ENCODE peak calls at places on chromosome 18, in six cellular contexts. One of them, this sample, is unnamed.

GRCh38 chr18:33459612-33460011 is 19.1 kb upstream of the CCDC178 start:
- DNase-seq in neuronal stem cell: no peak
- DNase-seq in H9: no peak
- DNase-seq in mesenchymal stem cell: no peak
- DNase-seq in H1: no peak
- DNase-seq in IMR-90: no peak
- DNase-seq in this sample: no peak

GRCh38 chr18:46916551-46917107 is 678 bp downstream of the PIAS2 start:
- DNase-seq in IMR-90: peak
- DNase-seq in mesenchymal stem cell: peak
- DNase-seq in H1: no peak
- DNase-seq in H9: peak
- DNase-seq in neuronal stem cell: peak
- DNase-seq in this sample: peak

GRCh38 chr18:14025306-14025940 is 106.8 kb downstream of the ZNF519 start:
- DNase-seq in H1: peak
- DNase-seq in IMR-90: no peak
- DNase-seq in mesenchymal stem cell: no peak
- DNase-seq in H9: peak
- DNase-seq in neuronal stem cell: no peak
- DNase-seq in this sample: no peak

GRCh38 chr18:29188760-29189159 is 1011.8 kb upstream of the CDH2 start:
- DNase-seq in mesenchymal stem cell: no peak
- DNase-seq in IMR-90: peak
- DNase-seq in H9: no peak
- DNase-seq in neuronal stem cell: no peak
- DNase-seq in H1: no peak
- DNase-seq in this sample: peak

GRCh38 chr18:49648811-49649210 is 87.0 kb downstream of the LIPG start:
- DNase-seq in H1: no peak
- DNase-seq in neuronal stem cell: no peak
- DNase-seq in mesenchymal stem cell: no peak
- DNase-seq in IMR-90: no peak
- DNase-seq in H9: no peak
- DNase-seq in this sample: no peak

GRCh38 chr18:77899972-77900754 is 650.5 kb downstream of the GALR1 start:
- DNase-seq in neuronal stem cell: peak
- DNase-seq in IMR-90: no peak
- DNase-seq in H9: peak
- DNase-seq in H1: no peak
- DNase-seq in mesenchymal stem cell: peak
- DNase-seq in this sample: peak

GRCh38 chr18:77985486-77985885 is 735.8 kb downstream of the GALR1 start:
- DNase-seq in neuronal stem cell: no peak
- DNase-seq in H9: no peak
- DNase-seq in H1: no peak
- DNase-seq in IMR-90: no peak
- DNase-seq in mesenchymal stem cell: no peak
- DNase-seq in this sample: no peak

GRCh38 chr18:21433436-21433835 is 167.1 kb downstream of the ESCO1 start:
- DNase-seq in neuronal stem cell: no peak
- DNase-seq in IMR-90: no peak
- DNase-seq in H9: no peak
- DNase-seq in H1: no peak
- DNase-seq in mesenchymal stem cell: no peak
- DNase-seq in this sample: no peak

GRCh38 chr18:62372156-62372555 is 47.0 kb downstream of the TNFRSF11A start:
- DNase-seq in mesenchymal stem cell: no peak
- DNase-seq in IMR-90: no peak
- DNase-seq in H1: no peak
- DNase-seq in H9: no peak
- DNase-seq in neuronal stem cell: no peak
- DNase-seq in this sample: no peak

GRCh38 chr18:3248670-3249359 is 1.2 kb downstream of the MYL12A start:
- DNase-seq in neuronal stem cell: no peak
- DNase-seq in IMR-90: peak
- DNase-seq in mesenchymal stem cell: peak
- DNase-seq in H9: no peak
- DNase-seq in H1: no peak
- DNase-seq in this sample: no peak

GRCh38 chr18:3245853-3246635 is 1.6 kb upstream of the MYL12A start:
- DNase-seq in neuronal stem cell: peak
- DNase-seq in mesenchymal stem cell: peak
- DNase-seq in IMR-90: peak
- DNase-seq in H9: peak
- DNase-seq in H1: peak
- DNase-seq in this sample: peak

GRCh38 chr18:3248062-3248669 is 565 bp downstream of the MYL12A start:
- DNase-seq in neuronal stem cell: peak
- DNase-seq in IMR-90: peak
- DNase-seq in H1: no peak
- DNase-seq in mesenchymal stem cell: peak
- DNase-seq in H9: no peak
- DNase-seq in this sample: no peak

GRCh38 chr18:3246636-3247242 is 862 bp upstream of the MYL12A start:
- DNase-seq in H1: no peak
- DNase-seq in mesenchymal stem cell: no peak
- DNase-seq in IMR-90: no peak
- DNase-seq in neuronal stem cell: no peak
- DNase-seq in H9: no peak
- DNase-seq in this sample: no peak

DNA sequence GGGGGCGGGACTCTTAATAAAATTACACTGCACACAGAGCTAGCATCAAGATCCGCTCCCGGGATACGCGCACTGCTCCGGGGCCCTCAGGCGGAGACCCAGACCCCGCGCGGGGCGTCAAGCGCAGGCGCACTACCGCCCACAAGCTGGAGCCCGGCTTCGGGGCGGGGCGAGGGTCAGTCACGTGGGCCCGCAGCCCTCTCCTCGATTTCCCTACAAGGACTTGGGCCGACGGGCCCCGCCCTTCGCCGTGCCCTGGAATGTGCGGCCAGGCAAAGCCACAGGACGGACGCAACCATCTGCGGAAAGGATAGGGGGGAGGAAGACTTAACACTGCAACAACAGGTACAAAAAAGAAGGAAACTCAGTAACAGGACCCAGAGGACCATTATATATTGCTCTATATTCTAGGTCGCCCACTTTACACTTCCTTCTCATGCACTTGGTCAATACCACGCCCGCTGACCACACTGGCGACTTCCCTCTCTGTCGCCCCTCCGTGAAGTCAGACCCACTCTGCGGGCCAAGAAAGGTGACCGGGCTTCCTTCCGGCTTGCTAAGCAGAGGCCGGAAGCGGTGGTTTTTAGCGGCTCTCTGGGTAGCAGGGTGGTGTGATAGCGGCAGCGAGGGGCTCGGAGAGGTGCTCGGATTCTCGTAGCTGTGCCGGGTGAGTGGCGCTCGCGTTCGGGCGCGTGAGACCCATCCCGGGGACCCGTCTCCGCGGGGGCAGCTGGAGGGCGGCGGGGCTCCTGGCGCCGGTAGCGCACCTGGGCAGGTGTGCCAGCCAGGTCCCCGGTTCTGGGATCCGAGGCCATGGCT is at the start of gene MYL12A:
- DNase-seq in neuronal stem cell: peak
- DNase-seq in H1: peak
- DNase-seq in IMR-90: peak
- DNase-seq in mesenchymal stem cell: peak
- DNase-seq in H9: peak
- DNase-seq in this sample: peak
- H3K18ac ChIP-seq in neuronal stem cell: peak
- H3K18ac ChIP-seq in H1: peak
- H3K18ac ChIP-seq in IMR-90: peak
- H3K18ac ChIP-seq in mesenchymal stem cell: peak
- H3K18ac ChIP-seq in H9: peak
- H3K18ac ChIP-seq in this sample: peak

GRCh38 chr18:58038063-58038462 is 6.0 kb upstream of the NEDD4L start:
- DNase-seq in H1: no peak
- DNase-seq in mesenchymal stem cell: no peak
- DNase-seq in neuronal stem cell: no peak
- DNase-seq in IMR-90: no peak
- DNase-seq in H9: no peak
- DNase-seq in this sample: no peak

GRCh38 chr18:58042826-58043362 is 1.1 kb upstream of the NEDD4L start:
- DNase-seq in neuronal stem cell: no peak
- DNase-seq in mesenchymal stem cell: no peak
- DNase-seq in H9: no peak
- DNase-seq in IMR-90: no peak
- DNase-seq in H1: no peak
- DNase-seq in this sample: peak

GRCh38 chr18:58043452-58044369 is at the start of gene NEDD4L:
- DNase-seq in H1: no peak
- DNase-seq in H9: peak
- DNase-seq in mesenchymal stem cell: peak
- DNase-seq in neuronal stem cell: peak
- DNase-seq in IMR-90: peak
- DNase-seq in this sample: peak

GRCh38 chr18:58044370-58045264 is 591 bp downstream of the NEDD4L start:
- DNase-seq in H1: no peak
- DNase-seq in mesenchymal stem cell: peak
- DNase-seq in neuronal stem cell: peak
- DNase-seq in IMR-90: peak
- DNase-seq in H9: peak
- DNase-seq in this sample: peak

DNA sequence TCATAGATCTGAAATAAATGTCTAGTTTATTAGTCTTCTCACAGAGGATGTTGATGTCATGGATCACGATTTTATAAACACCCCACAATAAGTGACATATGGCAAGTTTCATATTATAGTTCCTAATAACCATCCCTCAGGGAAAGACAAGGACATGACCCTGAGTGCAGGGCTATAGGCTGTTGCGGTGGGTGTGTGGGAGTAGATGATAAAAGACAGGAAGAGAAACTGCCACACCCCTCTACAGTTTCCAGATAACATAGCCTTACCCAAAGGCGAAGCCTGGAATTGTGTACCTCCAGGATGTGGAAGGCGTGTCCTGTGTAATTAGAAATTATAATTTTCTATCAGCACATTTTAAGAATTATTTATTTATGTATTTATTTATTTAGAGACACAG is 2.4 kb upstream of the NEDD4L start:
- DNase-seq in H1: no peak
- DNase-seq in neuronal stem cell: no peak
- DNase-seq in H9: no peak
- DNase-seq in IMR-90: no peak
- DNase-seq in mesenchymal stem cell: no peak
- DNase-seq in this sample: no peak
- H2BK15ac ChIP-seq in H1: no peak
- H2BK15ac ChIP-seq in neuronal stem cell: no peak
- H2BK15ac ChIP-seq in H9: no peak
- H2BK15ac ChIP-seq in IMR-90: no peak
- H2BK15ac ChIP-seq in mesenchymal stem cell: no peak
- H2BK15ac ChIP-seq in this sample: no peak

GRCh38 chr18:55319517-55319905 is 268.5 kb downstream of the TCF4 start:
- DNase-seq in IMR-90: peak
- DNase-seq in H9: no peak
- DNase-seq in neuronal stem cell: no peak
- DNase-seq in mesenchymal stem cell: no peak
- DNase-seq in H1: no peak
- DNase-seq in this sample: no peak

GRCh38 chr18:55323051-55323994 is 264.7 kb downstream of the TCF4 start:
- DNase-seq in H9: no peak
- DNase-seq in IMR-90: peak
- DNase-seq in mesenchymal stem cell: peak
- DNase-seq in H1: no peak
- DNase-seq in neuronal stem cell: no peak
- DNase-seq in this sample: peak

GRCh38 chr18:55320399-55321255 is 267.4 kb downstream of the TCF4 start:
- DNase-seq in neuronal stem cell: no peak
- DNase-seq in H1: no peak
- DNase-seq in H9: no peak
- DNase-seq in mesenchymal stem cell: peak
- DNase-seq in IMR-90: peak
- DNase-seq in this sample: no peak

GRCh38 chr18:55322176-55322735 is 265.7 kb downstream of the TCF4 start:
- DNase-seq in mesenchymal stem cell: peak
- DNase-seq in H1: no peak
- DNase-seq in IMR-90: peak
- DNase-seq in neuronal stem cell: peak
- DNase-seq in H9: peak
- DNase-seq in this sample: peak

DNA sequence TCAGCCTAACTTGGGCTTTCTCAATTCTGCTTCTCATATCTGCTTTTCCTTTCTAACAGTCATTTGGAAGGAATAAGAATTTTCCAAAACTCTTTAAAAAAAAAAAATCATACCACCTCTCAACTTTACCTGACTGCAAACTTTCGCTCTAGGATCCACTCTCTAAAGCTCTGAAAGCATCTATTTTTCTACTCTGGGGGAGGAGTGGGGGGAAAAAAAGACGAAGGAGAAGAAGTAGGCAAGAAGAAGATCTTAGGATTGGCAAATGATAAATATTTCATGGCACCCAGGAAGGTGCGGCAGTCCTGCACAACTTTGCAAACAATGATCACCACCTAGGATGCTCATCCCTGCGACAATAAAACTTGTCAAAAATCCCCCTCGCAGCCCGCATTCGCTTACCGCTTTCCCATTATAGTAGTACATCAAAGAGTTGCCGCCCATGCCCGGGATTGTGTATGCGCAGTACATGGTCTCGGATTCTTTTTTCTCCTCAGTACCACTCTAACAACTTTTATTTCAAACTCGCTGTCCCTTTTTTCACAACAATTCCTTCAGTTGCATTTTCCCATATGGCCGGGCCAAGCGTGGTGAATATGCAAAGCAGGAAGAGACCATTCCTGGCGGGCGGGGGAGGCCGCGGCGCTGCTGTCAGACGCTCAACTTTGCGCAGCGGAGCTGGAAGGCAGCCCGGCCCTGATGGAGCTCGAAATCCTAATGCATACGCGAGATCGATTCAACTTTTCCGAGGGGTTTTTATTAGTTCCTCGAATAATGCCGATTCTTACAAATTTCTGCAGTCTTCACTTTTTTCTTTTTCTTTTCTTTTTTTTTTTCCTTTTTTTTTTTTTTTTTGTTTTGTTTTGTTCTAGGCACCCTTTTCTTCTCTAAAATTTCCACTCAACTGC is 266.5 kb downstream of the TCF4 start:
- DNase-seq in IMR-90: peak
- DNase-seq in mesenchymal stem cell: peak
- DNase-seq in neuronal stem cell: peak
- DNase-seq in H1: no peak
- DNase-seq in H9: peak
- DNase-seq in this sample: peak
- H3K4me2 ChIP-seq in IMR-90: peak
- H3K4me2 ChIP-seq in mesenchymal stem cell: peak
- H3K4me2 ChIP-seq in neuronal stem cell: peak
- H3K4me2 ChIP-seq in H1: peak
- H3K4me2 ChIP-seq in H9: peak
- H3K4me2 ChIP-seq in this sample: peak

DNA sequence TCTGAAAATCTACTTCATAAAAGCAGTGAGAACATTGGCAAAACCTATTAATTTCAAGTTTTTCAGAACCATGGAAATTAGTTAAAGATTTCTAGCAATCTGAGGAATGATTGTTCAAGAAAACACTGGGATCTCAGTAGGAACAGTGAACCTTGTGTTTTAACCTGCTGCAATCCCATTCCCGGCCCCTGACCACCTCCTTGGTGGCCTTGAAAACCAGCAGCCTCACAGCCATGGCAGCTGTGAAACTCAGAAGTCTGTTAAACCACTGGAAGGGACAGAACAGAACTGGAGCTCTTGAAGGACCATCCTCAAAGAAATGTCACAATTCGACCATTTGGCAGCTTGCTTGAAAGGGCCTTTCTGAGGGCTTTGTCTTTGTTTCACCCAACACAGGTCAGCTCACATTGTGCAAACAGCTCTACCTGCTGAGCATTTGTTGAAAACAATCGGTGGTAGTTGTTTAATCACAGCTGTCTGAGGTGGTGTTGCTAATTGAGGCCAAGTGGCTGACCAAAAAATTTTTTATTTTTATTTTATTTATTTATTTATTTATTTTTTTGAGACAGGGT is 25.8 kb downstream of the NEDD4L start:
- DNase-seq in IMR-90: no peak
- DNase-seq in mesenchymal stem cell: no peak
- DNase-seq in H9: peak
- DNase-seq in H1: no peak
- DNase-seq in neuronal stem cell: peak
- DNase-seq in this sample: peak
- H3K18ac ChIP-seq in IMR-90: no peak
- H3K18ac ChIP-seq in mesenchymal stem cell: no peak
- H3K18ac ChIP-seq in H9: no peak
- H3K18ac ChIP-seq in H1: no peak
- H3K18ac ChIP-seq in neuronal stem cell: no peak
- H3K18ac ChIP-seq in this sample: no peak

This sample was measured in mesendoderm.